ENCODE peak calls at places on chromosomes 13 and 19, in six cellular contexts. J is breast epithelium, V is vagina, D is fibroblast of lung, B is astrocyte of the cerebellum, H is transverse colon. R is an unnamed sample.

GRCh38 chr19:4051175-4052101 is 15.3 kb downstream of the ZBTB7A start:
- DNase-seq in B (no peak), J (no peak), V (no peak), D (peak), H (peak), R (no peak)

GRCh38 chr13:99085846-99086148 is 107.9 kb upstream of the DOCK9 start:
- DNase-seq in J (no peak), B (no peak), H (no peak), D (no peak), V (no peak), R (no peak)

GRCh38 chr13:78299832-78300623 is 303.3 kb downstream of the POU4F1 start:
- DNase-seq in J (no peak), B (no peak), H (no peak), D (no peak), V (no peak), R (no peak)

GRCh38 chr13:97914537-97914936 is 38.9 kb upstream of the IPO5 start:
- DNase-seq in H (no peak), J (no peak), V (no peak), D (peak), B (no peak), R (no peak)

GRCh38 chr13:46116653-46117502 is 12.0 kb upstream of the CPB2 start:
- DNase-seq in H (no peak), D (no peak), J (no peak), B (no peak), V (no peak), R (no peak)

GRCh38 chr13:110637275-110637674 is 21.9 kb downstream of the NAXD start:
- DNase-seq in B (no peak), J (no peak), H (no peak), D (no peak), V (no peak), R (no peak)

GRCh38 chr19:37779139-37780035 is at the start of gene ZNF573:
- DNase-seq in B (peak), J (peak), D (peak), H (peak), V (peak), R (peak)

GRCh38 chr19:1027020-1027952 is 878 bp downstream of the CNN2 start:
- DNase-seq in V (no peak), J (no peak), D (no peak), H (no peak), B (no peak), R (no peak)

GRCh38 chr13:51212808-51213728 is 9.1 kb upstream of the FAM124A start:
- DNase-seq in B (no peak), D (peak), J (no peak), V (no peak), H (no peak), R (no peak)

GRCh38 chr19:8146877-8147575 is 2.4 kb downstream of the FBN3 start:
- DNase-seq in B (no peak), D (no peak), V (no peak), J (no peak), H (no peak), R (no peak)

GRCh38 chr19:8149261-8150094 is at the start of gene FBN3:
- DNase-seq in D (no peak), J (no peak), H (no peak), V (no peak), B (no peak), R (no peak)

GRCh38 chr19:8148088-8148409 is 1.3 kb downstream of the FBN3 start:
- DNase-seq in H (no peak), V (no peak), J (no peak), B (no peak), D (no peak), R (no peak)

GRCh38 chr19:8147579-8147978 is 1.8 kb downstream of the FBN3 start:
- DNase-seq in H (no peak), V (no peak), B (no peak), J (no peak), D (no peak), R (no peak)

DNA sequence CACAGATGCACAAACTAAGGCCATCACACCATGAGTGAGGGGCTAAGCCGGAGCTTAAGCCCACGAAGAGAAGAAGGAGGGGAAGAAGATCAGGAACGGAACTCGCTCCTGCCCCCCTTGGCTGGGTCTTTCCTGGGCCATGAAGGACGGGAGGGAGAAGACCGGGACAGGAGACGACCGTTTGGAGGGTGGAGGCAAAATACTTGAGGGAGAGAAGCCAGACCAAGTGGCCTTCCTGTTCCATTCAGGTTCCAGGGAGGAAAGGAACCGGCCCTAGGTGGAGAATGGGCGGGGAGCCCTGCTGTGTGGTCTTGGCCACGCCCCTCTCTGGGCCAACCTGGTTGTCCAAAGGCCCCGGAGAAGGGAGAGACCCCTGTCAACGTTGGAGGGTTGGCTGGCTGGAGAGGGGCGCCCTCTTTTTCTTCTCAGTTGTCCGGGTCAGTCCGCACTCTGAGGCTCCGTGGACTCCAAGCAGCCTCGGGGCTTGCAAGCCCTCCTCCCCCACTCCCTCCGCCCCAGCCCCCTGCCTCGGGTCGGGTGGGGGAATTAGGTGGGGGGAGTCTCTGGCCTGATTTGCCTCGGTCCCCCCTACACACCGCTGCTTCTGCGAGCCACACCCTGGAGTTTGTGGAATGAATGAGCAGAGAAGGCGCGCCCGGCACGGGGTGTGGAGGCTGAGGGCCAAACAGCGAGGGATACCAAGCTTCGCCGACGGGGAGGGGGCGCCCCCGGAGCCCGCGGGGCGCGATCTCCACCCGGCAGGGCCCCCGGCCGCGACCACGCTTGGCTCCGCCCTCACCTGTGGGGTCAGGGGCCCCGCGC is 771 bp downstream of the FBN3 start:
- DNase-seq in D (no peak), V (no peak), J (no peak), B (no peak), H (no peak), R (no peak)
- H3K4me3 ChIP-seq in D (no peak), V (no peak), J (no peak), B (no peak), H (no peak), R (no peak)

GRCh38 chr19:18802354-18802753 is 11.2 kb upstream of the COMP start:
- DNase-seq in J (no peak), H (no peak), D (no peak), B (no peak), V (no peak), R (no peak)
- H3K4me3 ChIP-seq in J (no peak), H (no peak), D (no peak), B (no peak), V (no peak), R (no peak)

GRCh38 chr19:42315024-42315423 is 1.9 kb downstream of the TMEM145 start:
- DNase-seq in J (no peak), B (no peak), H (no peak), D (no peak), V (no peak), R (no peak)

GRCh38 chr19:42317535-42317934 is 4.4 kb downstream of the TMEM145 start:
- DNase-seq in D (no peak), B (no peak), J (no peak), V (no peak), H (no peak), R (no peak)

GRCh38 chr19:42313840-42314755 is 989 bp downstream of the TMEM145 start:
- DNase-seq in J (no peak), D (no peak), B (no peak), H (no peak), V (no peak), R (no peak)

GRCh38 chr19:42313096-42313839 is at the start of gene TMEM145:
- DNase-seq in H (peak), B (no peak), J (no peak), V (no peak), D (peak), R (no peak)

GRCh38 chr19:42316223-42317211 is 3.4 kb downstream of the TMEM145 start:
- DNase-seq in B (no peak), D (no peak), J (no peak), V (no peak), H (peak), R (no peak)
- H3K4me3 ChIP-seq in B (no peak), D (no peak), J (no peak), V (no peak), H (no peak), R (peak)

DNA sequence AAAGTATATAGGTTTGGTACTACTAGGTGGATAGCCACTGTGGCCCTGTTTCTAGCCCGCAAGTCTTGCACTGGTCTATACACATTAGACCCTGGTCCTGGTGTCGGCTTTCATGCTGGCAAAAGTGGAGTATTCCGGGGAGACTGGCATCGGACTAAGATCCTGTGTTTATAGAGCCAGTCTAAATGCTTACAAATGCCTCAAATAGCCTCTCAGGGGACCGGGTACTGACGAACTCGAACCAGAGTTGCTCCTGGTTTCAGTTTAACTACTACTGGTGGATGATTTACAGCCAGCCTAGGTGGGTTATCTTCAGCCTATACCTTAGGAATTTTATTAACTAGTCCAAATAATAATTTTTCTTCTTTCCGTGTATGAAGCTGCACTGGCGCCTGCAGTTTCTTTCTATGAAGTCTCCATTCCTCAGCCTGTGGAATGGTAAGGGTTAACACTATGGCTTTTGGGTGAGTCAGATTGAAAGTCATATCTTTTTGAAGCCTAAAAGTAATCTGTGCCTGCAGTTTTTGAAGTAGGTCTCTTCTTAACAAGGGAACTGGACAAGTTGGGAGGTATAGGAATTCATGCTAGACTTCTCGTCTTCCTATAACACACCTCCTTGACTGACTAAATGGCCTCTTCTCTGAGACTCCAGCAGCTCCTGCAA is 51.3 kb downstream of the OR10H4 start:
- DNase-seq in V (no peak), J (no peak), D (no peak), H (no peak), B (no peak), R (no peak)
- H3K4me3 ChIP-seq in V (no peak), J (no peak), D (no peak), H (no peak), B (no peak), R (no peak)

GRCh38 chr13:33678906-33679657 is 138.9 kb upstream of the RFC3 start:
- DNase-seq in V (no peak), J (peak), D (peak), B (peak), H (peak), R (no peak)
- H3K4me3 ChIP-seq in V (no peak), J (no peak), D (no peak), B (no peak), H (no peak), R (no peak)

DNA sequence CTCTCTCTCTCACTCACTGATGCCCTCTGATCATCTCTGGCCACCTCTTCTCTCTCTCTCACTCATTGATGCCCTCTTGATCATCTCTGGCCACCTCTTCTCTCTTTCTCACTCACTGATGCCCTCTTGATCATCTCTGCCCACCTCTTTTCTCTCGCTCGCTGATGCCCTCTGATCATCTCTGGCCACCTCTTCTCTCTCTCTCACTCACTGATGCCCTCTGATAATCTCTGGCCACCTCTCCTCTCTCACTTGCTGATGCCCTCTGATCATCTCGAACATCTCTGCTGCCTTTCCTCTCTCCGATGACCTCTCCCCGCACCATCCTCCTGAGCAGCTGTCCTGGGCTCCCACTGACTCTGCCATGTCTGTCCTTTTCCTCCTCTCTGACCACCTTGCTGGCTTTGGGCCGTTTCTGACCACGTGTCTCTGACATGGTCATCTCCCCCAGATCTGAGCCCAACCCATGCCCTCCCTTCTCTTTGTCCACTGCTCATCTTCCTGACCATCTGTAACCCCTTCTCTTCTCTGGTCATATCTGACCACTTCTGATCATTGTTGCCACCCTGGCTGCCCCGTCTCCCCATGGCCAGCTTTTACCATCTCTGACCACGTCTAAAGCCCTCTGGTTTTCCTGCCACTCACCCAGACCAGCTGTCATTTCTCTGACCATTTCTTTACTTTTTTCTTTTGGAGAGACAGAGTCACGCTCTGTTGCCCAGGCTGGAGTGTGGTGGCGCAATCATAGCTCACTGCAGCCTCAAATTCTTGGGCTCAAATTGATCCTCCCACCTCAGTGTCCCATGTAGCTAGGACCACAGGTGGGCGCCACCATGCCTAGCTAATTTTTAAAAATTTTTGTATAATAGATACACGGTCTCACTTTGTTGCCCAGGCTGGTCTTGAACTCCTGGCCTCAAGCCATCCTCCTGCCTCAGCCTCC is 2.4 kb downstream of the LRFN3 start:
- DNase-seq in H (no peak), V (no peak), J (no peak), B (no peak), D (no peak), R (no peak)
- H3K4me3 ChIP-seq in H (no peak), V (peak), J (no peak), B (peak), D (no peak), R (peak)

DNA sequence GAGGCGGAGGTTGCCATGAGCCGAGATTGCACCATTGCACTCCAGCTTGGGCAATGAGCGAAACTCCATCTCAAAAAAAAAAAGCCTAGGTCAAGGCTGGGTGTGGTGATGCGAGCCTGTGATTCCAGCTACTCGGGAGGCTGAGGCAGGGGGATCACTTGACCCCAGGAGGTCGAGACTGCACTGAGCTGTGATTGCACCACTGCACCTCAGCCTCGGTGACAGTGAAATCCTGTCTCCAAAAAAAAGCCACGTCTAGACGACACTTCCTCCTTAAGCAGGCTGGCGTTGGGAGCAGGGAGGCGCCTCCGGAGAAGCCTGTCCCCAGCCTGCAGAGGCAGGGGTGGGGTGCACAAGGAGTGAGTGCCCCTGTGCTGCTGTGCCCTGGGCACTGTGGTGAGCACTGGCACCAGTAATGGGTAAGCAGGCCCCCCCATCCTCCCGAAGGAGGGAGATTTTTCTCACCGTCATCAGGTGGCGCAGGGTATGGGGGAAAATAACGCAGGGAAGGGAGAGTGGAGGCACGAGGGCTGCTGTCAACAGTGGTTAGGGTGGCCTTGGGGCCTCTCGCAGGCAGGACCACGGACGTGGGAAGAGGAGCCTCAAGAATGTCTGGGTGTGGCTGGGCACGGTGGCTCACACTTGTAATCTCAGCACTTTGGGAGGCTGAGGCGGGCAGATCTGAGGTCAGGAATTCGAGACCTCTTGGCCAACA is 701 bp downstream of the P2RY11 start:
- DNase-seq in J (no peak), H (peak), B (no peak), V (peak), D (no peak), R (no peak)
- H3K4me3 ChIP-seq in J (no peak), H (no peak), B (no peak), V (no peak), D (no peak), R (no peak)

GRCh38 chr19:2477141-2477710 is 1.3 kb downstream of the GADD45B start:
- DNase-seq in D (peak), V (no peak), J (peak), H (peak), B (no peak), R (no peak)
- H3K4me3 ChIP-seq in D (peak), V (peak), J (peak), H (peak), B (peak), R (peak)

GRCh38 chr19:12996542-12997094 is 1.3 kb downstream of the NFIX start:
- DNase-seq in H (no peak), V (no peak), D (no peak), B (no peak), J (no peak), R (no peak)
- H3K4me3 ChIP-seq in H (peak), V (peak), D (peak), B (peak), J (peak), R (peak)